ENCODE peak calls at places on chromosomes 1 and 21, in six cellular contexts. S, R, W, V, C and K are unnamed samples.

GRCh38 chr1:55931272-55931940 is 648.0 kb downstream of the PLPP3 start:
- DNase-seq in S (no peak), C (no peak), W (no peak), V (no peak), R (no peak), K (peak)

GRCh38 chr1:176976236-176976635 is 188.3 kb downstream of the ASTN1 start:
- DNase-seq in W (no peak), R (no peak), S (no peak), C (no peak), V (no peak), K (no peak)

GRCh38 chr1:180229483-180230415 is at the start of gene LHX4:
- DNase-seq in S (peak), W (peak), R (peak), V (no peak), C (no peak), K (peak)

GRCh38 chr1:21906173-21907078 is 30.7 kb downstream of the HSPG2 start:
- DNase-seq in S (no peak), V (no peak), C (no peak), R (no peak), W (no peak), K (peak)

GRCh38 chr21:17903929-17904639 is 84.9 kb upstream of the C21orf91 start:
- DNase-seq in V (no peak), W (no peak), S (no peak), R (no peak), C (no peak), K (no peak)

GRCh38 chr1:160837558-160838205 is 25.0 kb downstream of the CD244 start:
- DNase-seq in V (peak), C (peak), R (no peak), S (peak), W (peak), K (peak)

GRCh38 chr1:117570988-117571409 is 34.8 kb upstream of the TENT5C start:
- DNase-seq in V (no peak), W (no peak), S (peak), R (no peak), C (no peak), K (no peak)

GRCh38 chr1:20187813-20188454 is 1.6 kb upstream of the PLA2G2C start:
- DNase-seq in W (no peak), V (no peak), R (no peak), C (no peak), S (peak), K (no peak)

GRCh38 chr1:20597650-20598049 is 8.8 kb downstream of the CDA start:
- DNase-seq in C (no peak), S (no peak), W (no peak), V (no peak), R (no peak), K (no peak)